ENCODE peak calls at places on chromosomes 3 and 15, in four cellular contexts. T is HepG2, O is GM12878, J is K562. A is an unnamed sample.

GRCh38 chr3:70871909-70872656 is 559.6 kb upstream of the MDFIC2 start:
- DNase-seq in T (no peak), O (no peak), J (no peak), A (no peak)

GRCh38 chr3:5021116-5021515 is 41.9 kb downstream of the BHLHE40 start:
- DNase-seq in T (no peak), O (no peak), J (no peak), A (no peak)

GRCh38 chr3:38524141-38524739 is 28.1 kb downstream of the EXOG start:
- DNase-seq in J (no peak), O (no peak), T (no peak), A (no peak)

GRCh38 chr3:127673191-127674098 is 693 bp downstream of the ABTB1 start:
- DNase-seq in J (peak; percentile 38), T (no peak), O (no peak), A (peak; percentile 23)

GRCh38 chr3:127440384-127440783 is 150.1 kb downstream of the TPRA1 start:
- DNase-seq in O (no peak), J (no peak), T (no peak), A (no peak)

GRCh38 chr3:143252931-143253330 is 133.4 kb downstream of the CHST2 start:
- DNase-seq in T (no peak), O (no peak), J (no peak), A (no peak)

GRCh38 chr3:117246771-117247555 is 537.4 kb downstream of the TUSC7 start:
- DNase-seq in T (no peak), J (no peak), O (no peak), A (no peak)

GRCh38 chr3:126617574-126617973 is 37.4 kb downstream of the TXNRD3 start:
- DNase-seq in J (no peak), O (no peak), T (no peak), A (no peak)

GRCh38 chr3:30511524-30512278 is 94.7 kb upstream of the TGFBR2 start:
- DNase-seq in O (no peak), T (peak; percentile 83), J (no peak), A (peak; percentile 64)

GRCh38 chr3:24591661-24592555 is 97.3 kb upstream of the THRB start:
- DNase-seq in T (no peak), J (no peak), O (no peak), A (no peak)

GRCh38 chr3:126848991-126849390 is 133.9 kb upstream of the PLXNA1 start:
- DNase-seq in O (no peak), T (no peak), J (no peak), A (no peak)

GRCh38 chr3:50050361-50050760 is 38.4 kb upstream of the RBM5 start:
- DNase-seq in O (no peak), T (peak; percentile 34), J (no peak), A (peak; percentile 53)

GRCh38 chr15:62841891-62842559 is 200.5 kb upstream of the TPM1 start:
- DNase-seq in J (no peak), O (no peak), T (no peak), A (no peak)

GRCh38 chr3:50388021-50388719 is 28.8 kb upstream of the TMEM115 start:
- DNase-seq in T (no peak), J (peak; percentile 14), O (no peak), A (no peak)

GRCh38 chr3:13106308-13106970 is 33.2 kb upstream of the IQSEC1 start:
- DNase-seq in J (no peak), O (no peak), T (peak; percentile 40), A (no peak)

GRCh38 chr3:34011171-34012101 is 213.0 kb downstream of the PDCD6IP start:
- DNase-seq in J (peak; percentile 57), O (no peak), T (peak; percentile 65), A (peak; percentile 8)

GRCh38 chr3:20108869-20109268 is 68.6 kb downstream of the KAT2B start:
- DNase-seq in O (no peak), J (no peak), T (no peak), A (no peak)

GRCh38 chr3:110343376-110343775 is 728.2 kb upstream of the NECTIN3 start:
- DNase-seq in T (no peak), O (no peak), J (no peak), A (peak; percentile 71)

GRCh38 chr3:177553586-177553985 is 356.3 kb upstream of the TBL1XR1 start:
- DNase-seq in J (no peak), O (no peak), T (no peak), A (no peak)

GRCh38 chr15:67785431-67785830 is 39.9 kb upstream of the SKOR1 start:
- DNase-seq in T (no peak), J (no peak), O (no peak), A (no peak)

GRCh38 chr3:150359381-150359780 is 48.7 kb upstream of the TSC22D2 start:
- DNase-seq in J (no peak), O (no peak), T (no peak), A (no peak)

GRCh38 chr3:46233194-46233593 is 9.1 kb upstream of the CCR3 start:
- DNase-seq in J (no peak), O (no peak), T (no peak), A (no peak)

GRCh38 chr3:132554437-132554836 is 42.6 kb upstream of the ACKR4 start:
- DNase-seq in J (no peak), O (no peak), T (peak; percentile 13), A (peak; percentile 92)

GRCh38 chr3:144652573-144652972 is 681.0 kb downstream of the DIPK2A start:
- DNase-seq in T (no peak), J (no peak), O (no peak), A (no peak)

GRCh38 chr3:116777181-116777840 is 67.7 kb downstream of the TUSC7 start:
- DNase-seq in O (no peak), T (no peak), J (no peak), A (no peak)

GRCh38 chr15:29934251-29934650 is 112.0 kb upstream of the TJP1 start:
- DNase-seq in O (no peak), J (no peak), T (no peak), A (peak; percentile 67)

GRCh38 chr15:43881944-43882343 is 55.1 kb downstream of the WDR76 start:
- DNase-seq in J (peak; percentile 34), O (no peak), T (no peak), A (peak; percentile 11)

GRCh38 chr3:171374661-171375285 is 85.4 kb downstream of the TNIK start:
- DNase-seq in O (no peak), J (peak; percentile 61), T (no peak), A (peak; percentile 89)

GRCh38 chr3:112247351-112247750 is 46.7 kb downstream of the SLC9C1 start:
- DNase-seq in T (no peak), O (no peak), J (no peak), A (no peak)

GRCh38 chr3:57411715-57412114 is 119.2 kb upstream of the ASB14 start:
- DNase-seq in O (no peak), T (peak; percentile 23), J (no peak), A (no peak)

GRCh38 chr15:93837450-93837849 is 393.9 kb upstream of the MCTP2 start:
- DNase-seq in J (no peak), O (no peak), T (no peak), A (no peak)

GRCh38 chr15:97947465-97948262 is 12.8 kb upstream of the ARRDC4 start:
- DNase-seq in O (no peak), T (no peak), J (peak; percentile 18), A (no peak)

GRCh38 chr3:111539351-111540331 is 2.4 kb upstream of the CD96 start:
- DNase-seq in O (peak; percentile 38), J (peak; percentile 22), T (peak; percentile 34), A (no peak)

GRCh38 chr15:95784508-95784907 is 546.0 kb upstream of the NR2F2 start:
- DNase-seq in O (no peak), J (peak; percentile 8), T (no peak), A (no peak)

GRCh38 chr15:74179101-74179841 is 5.8 kb downstream of the ISLR start:
- DNase-seq in J (peak; percentile 14), O (no peak), T (no peak), A (peak; percentile 42)

GRCh38 chr3:27594096-27594690 is 110.0 kb upstream of the SLC4A7 start:
- DNase-seq in T (no peak), O (no peak), J (no peak), A (no peak)

GRCh38 chr3:27593173-27593572 is 109.0 kb upstream of the SLC4A7 start:
- DNase-seq in O (no peak), T (no peak), J (no peak), A (no peak)

GRCh38 chr3:27591811-27592210 is 107.6 kb upstream of the SLC4A7 start:
- DNase-seq in J (no peak), T (no peak), O (no peak), A (peak; percentile 89)

GRCh38 chr3:27596920-27597319 is 112.7 kb upstream of the SLC4A7 start:
- DNase-seq in T (no peak), J (no peak), O (no peak), A (peak; percentile 56)

DNA sequence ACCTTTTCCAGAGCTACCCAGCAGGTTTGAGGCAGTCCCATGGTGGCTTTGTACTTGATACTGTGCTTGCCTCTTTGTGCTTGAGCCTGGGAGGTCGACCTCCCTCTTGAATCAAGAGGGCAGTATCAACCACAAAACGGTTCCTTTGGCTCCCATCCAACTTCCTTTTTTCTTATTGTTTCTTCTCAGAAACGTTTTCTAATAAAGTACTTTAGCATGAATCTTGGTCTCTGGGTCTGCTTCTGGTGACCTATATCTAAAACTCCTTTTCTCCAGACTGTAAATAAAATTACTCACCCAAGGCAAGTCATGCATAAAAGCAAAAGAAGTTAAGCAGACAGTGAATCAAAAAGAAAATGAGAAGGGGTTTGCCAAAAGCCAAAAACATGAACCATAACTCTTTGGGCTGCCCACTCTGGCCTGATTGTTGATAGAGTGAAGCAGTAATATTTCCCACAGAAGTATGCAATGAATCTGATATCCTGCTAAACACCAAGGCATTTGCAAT is 112.2 kb upstream of the SLC4A7 start:
- DNase-seq in T (no peak), O (peak; percentile 56), J (no peak), A (peak; percentile 94)
- TF ChIP-seq MYC in T (no peak), O (no peak), J (no peak), A (no peak)

DNA sequence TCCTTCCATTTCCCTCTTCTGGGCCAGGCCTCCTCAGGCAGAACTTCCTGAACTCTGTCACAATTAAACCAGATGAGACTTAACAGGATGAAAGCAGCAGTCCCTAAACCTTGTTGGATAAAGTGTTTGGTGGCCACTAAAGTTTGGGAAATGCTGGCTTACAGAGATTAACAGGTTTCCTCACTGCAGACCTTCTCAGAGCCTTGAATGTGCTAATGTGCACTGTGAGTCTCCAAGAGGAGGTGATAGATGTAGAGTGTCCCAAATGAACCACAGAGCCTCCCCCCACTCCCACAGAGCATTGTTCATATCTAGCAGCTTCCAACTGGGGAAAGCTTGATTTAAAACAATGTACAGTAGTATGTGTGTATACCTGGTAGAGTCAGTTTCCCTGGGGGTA is 42.9 kb downstream of the HAPLN3 start:
- DNase-seq in J (no peak), T (no peak), O (no peak), A (no peak)
- H3K9ac ChIP-seq in J (no peak overlapping the region), T (no peak overlapping the region), O (no peak overlapping the region), A (no peak overlapping the region)

GRCh38 chr3:183586477-183586876 is 31.0 kb upstream of the KLHL6 start:
- DNase-seq in O (no peak), T (no peak), J (no peak), A (no peak)
- H3K4me2 ChIP-seq in O (no peak overlapping the region), T (no peak overlapping the region), J (no peak overlapping the region), A (no peak overlapping the region)

GRCh38 chr3:129736070-129736469 is 129.6 kb upstream of the PLXND1 start:
- DNase-seq in T (no peak), O (no peak), J (no peak), A (no peak)
- TF ChIP-seq MYC in T (no peak), O (no peak), J (no peak), A (no peak)

GRCh38 chr3:192215-192929 is 4.2 kb upstream of the CHL1 start:
- DNase-seq in O (no peak), J (no peak), T (no peak), A (no peak)
- H3K9ac ChIP-seq in O (no peak overlapping the region), J (no peak overlapping the region), T (no peak overlapping the region), A (no peak overlapping the region)

GRCh38 chr15:25776071-25776740 is 86.9 kb downstream of the ATP10A start:
- DNase-seq in T (no peak), J (no peak), O (no peak), A (no peak)
- H3K4me2 ChIP-seq in T (no peak overlapping the region), J (no peak overlapping the region), O (no peak overlapping the region), A (no peak overlapping the region)

GRCh38 chr3:9250236-9250635 is 790 bp upstream of the SRGAP3 start:
- DNase-seq in T (no peak), O (no peak), J (no peak), A (no peak)
- TF ChIP-seq MYC in T (no peak), O (no peak), J (no peak), A (no peak)